ENCODE peak calls at places on chromosomes 3 and 15, in four cellular contexts. K, R, C and A are unnamed samples.

GRCh38 chr15:57085267-57085666 is 166.8 kb downstream of the TCF12 start:
- DNase-seq in R (peak), K (no peak), C (no peak), A (no peak)

GRCh38 chr3:129651316-129652202 is 45.1 kb upstream of the PLXND1 start:
- DNase-seq in K (no peak), C (peak), R (peak), A (no peak)

GRCh38 chr3:129650256-129650872 is 43.9 kb upstream of the PLXND1 start:
- DNase-seq in C (peak), R (peak), K (peak), A (peak)

GRCh38 chr3:12353796-12354505 is 65.1 kb downstream of the PPARG start:
- DNase-seq in K (no peak), R (no peak), C (no peak), A (no peak)

GRCh38 chr3:20121088-20121487 is 64.9 kb downstream of the SGO1 start:
- DNase-seq in C (no peak), R (no peak), K (no peak), A (no peak)

GRCh38 chr3:151765685-151766084 is 32.0 kb downstream of the AADACL2 start:
- DNase-seq in R (no peak), K (no peak), C (no peak), A (no peak)

GRCh38 chr15:53288542-53288941 is 470.9 kb downstream of the WDR72 start:
- DNase-seq in C (no peak), R (no peak), K (no peak), A (no peak)

GRCh38 chr3:38136272-38136806 is 588 bp downstream of the ACAA1 start:
- DNase-seq in C (no peak), K (peak), R (no peak), A (no peak)

GRCh38 chr3:10444511-10444910 is 60.9 kb downstream of the ATP2B2 start:
- DNase-seq in R (no peak), C (no peak), K (no peak), A (no peak)

GRCh38 chr3:125585595-125586223 is 9.6 kb downstream of the OSBPL11 start:
- DNase-seq in R (peak), K (peak), C (peak), A (no peak)

GRCh38 chr3:30607032-30607833 is 832 bp downstream of the TGFBR2 start:
- DNase-seq in C (peak), R (peak), K (peak), A (no peak)

GRCh38 chr15:36925671-36926421 is 174.5 kb downstream of the MEIS2 start:
- DNase-seq in K (no peak), R (no peak), C (no peak), A (no peak)

GRCh38 chr3:101377796-101378195 is 57.4 kb upstream of the IMPG2 start:
- DNase-seq in R (no peak), K (no peak), C (no peak), A (no peak)

GRCh38 chr3:69764861-69765260 is 25.6 kb downstream of the MITF start:
- DNase-seq in C (no peak), R (peak), K (no peak), A (no peak)

GRCh38 chr3:185537369-185537970 is 14.9 kb downstream of the LIPH start:
- DNase-seq in R (peak), C (no peak), K (peak), A (peak)